ENCODE peak calls at places on chromosomes 12 and 14, in six cellular contexts. F is Calu3, X is mesothelial cell of epicardium, V is IMR-90, W is OCI-LY7, E is choroid plexus epithelial cell. O is an unnamed sample.

GRCh38 chr12:96132819-96133218 is 61.4 kb upstream of the ELK3 start:
- DNase-seq in F (peak; percentile 61), X (no peak), V (no peak), W (no peak), E (no peak), O (no peak)

GRCh38 chr14:104093366-104094055 is 8.0 kb downstream of the ASPG start:
- DNase-seq in F (no peak), X (no peak), V (no peak), W (no peak), E (peak; percentile 6), O (no peak)

GRCh38 chr12:131872154-131873046 is 22.0 kb upstream of the ULK1 start:
- DNase-seq in F (peak; percentile 90), X (no peak), V (peak; percentile 84), W (no peak), E (peak; percentile 72), O (no peak)

GRCh38 chr12:130504836-130505175 is 167.1 kb downstream of the PIWIL1 start:
- DNase-seq in F (no peak), X (no peak), V (no peak), W (no peak), E (no peak), O (no peak)

GRCh38 chr12:102468261-102468940 is 12.0 kb downstream of the IGF1 start:
- DNase-seq in F (no peak), X (no peak), V (peak; percentile 26), W (no peak), E (no peak), O (no peak)

GRCh38 chr14:23640524-23641141 is 4.5 kb downstream of the DHRS2 start:
- DNase-seq in F (no peak), X (no peak), V (peak; percentile 49), W (no peak), E (peak; percentile 93), O (no peak)

GRCh38 chr14:76426161-76426696 is 50.3 kb downstream of the ESRRB start:
- DNase-seq in F (no peak), X (no peak), V (no peak), W (no peak), E (peak; percentile 5), O (no peak)

GRCh38 chr12:72011374-72011773 is 72.7 kb downstream of the TPH2 start:
- DNase-seq in F (no peak), X (no peak), V (peak; percentile 7), W (no peak), E (peak; percentile 32), O (no peak)

GRCh38 chr12:112381421-112381897 is 772 bp downstream of the HECTD4 start:
- DNase-seq in F (peak; percentile 34), X (peak; percentile 27), V (no peak), W (peak; percentile 68), E (peak; percentile 13), O (no peak)

GRCh38 chr12:32158525-32158924 is 51.9 kb downstream of the BICD1 start:
- DNase-seq in F (no peak), X (no peak), V (no peak), W (no peak), E (no peak), O (no peak)

GRCh38 chr12:98352835-98353234 is 162.6 kb upstream of the TMPO start:
- DNase-seq in F (no peak), X (no peak), V (no peak), W (no peak), E (peak; percentile 36), O (no peak)

GRCh38 chr12:105960319-105961076 is 178.3 kb downstream of the NUAK1 start:
- DNase-seq in F (peak; percentile 23), X (no peak), V (no peak), W (no peak), E (peak; percentile 85), O (no peak)

GRCh38 chr12:116636636-116637519 is 77.7 kb downstream of the MAP1LC3B2 start:
- DNase-seq in F (no peak), X (no peak), V (no peak), W (no peak), E (no peak), O (no peak)

GRCh38 chr12:120445911-120446909 is at the start of the genes GATC and TRIAP1:
- DNase-seq in F (peak; percentile 89), X (peak; percentile 74), V (peak; percentile 66), W (peak; percentile 86), E (peak; percentile 65), O (peak; percentile 90)

GRCh38 chr12:28890664-28891063 is 258.4 kb upstream of the FAR2 start:
- DNase-seq in F (no peak), X (no peak), V (no peak), W (no peak), E (no peak), O (no peak)

GRCh38 chr14:32087173-32087861 is 10.2 kb downstream of the ARHGAP5 start:
- DNase-seq in F (no peak), X (no peak), V (peak; percentile 43), W (no peak), E (peak; percentile 93), O (no peak)

GRCh38 chr14:71321556-71322315 is 414.5 kb downstream of the PCNX1 start:
- DNase-seq in F (peak; percentile 16), X (no peak), V (peak; percentile 63), W (peak; percentile 24), E (peak; percentile 74), O (no peak)

GRCh38 chr14:63843796-63844195 is 9.0 kb upstream of the SYNE2 start:
- DNase-seq in F (no peak), X (no peak), V (no peak), W (no peak), E (no peak), O (no peak)

DNA sequence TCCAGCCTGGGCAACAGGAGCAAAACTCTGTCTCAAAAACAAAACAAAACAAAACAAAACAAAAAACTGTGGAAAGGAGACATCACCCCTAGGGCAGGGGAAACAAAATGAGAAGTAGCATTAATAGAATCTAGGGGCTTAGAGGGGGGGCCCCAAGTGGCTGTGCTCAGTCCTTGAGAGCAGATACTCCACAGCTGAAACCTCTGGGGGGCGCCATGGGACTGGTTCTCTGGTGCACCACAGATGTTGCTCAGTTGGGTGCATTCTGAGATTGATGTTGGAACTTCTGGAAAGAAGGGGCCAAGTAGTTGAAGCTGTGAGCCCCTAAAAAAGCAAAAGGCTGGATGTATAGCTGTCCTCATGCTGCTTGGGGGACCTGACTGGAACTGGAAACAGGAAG is 11.8 kb upstream of the SYNE2 start:
- DNase-seq in F (no peak), X (no peak), V (no peak), W (peak; percentile 37), E (peak; percentile 3), O (no peak)
- TF ChIP-seq CTCF in F (no peak), X (no peak), V (no peak), W (peak; percentile 67), E (no peak), O (no peak)

DNA sequence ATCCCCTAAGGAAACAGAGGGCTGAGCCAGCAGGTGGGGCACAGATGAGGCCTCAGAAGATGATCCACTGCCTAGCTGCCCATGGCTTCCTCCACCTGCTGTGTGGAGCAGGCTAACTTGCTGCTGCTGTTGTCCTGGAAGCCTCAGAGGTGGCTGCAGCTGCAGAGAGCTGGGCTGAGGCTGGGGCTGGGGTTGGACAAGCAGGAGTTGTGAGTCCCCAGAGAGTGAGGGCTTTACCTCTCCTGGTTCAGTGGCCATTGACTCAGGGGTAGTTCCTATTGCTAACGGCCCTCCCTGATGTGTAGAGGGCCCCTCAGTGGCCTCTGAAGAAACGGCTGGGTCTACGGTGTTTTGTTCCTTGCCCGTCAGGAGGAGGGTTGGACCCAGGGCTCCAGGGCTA is 13.7 kb upstream of the PRKAG1 start:
- DNase-seq in F (no peak), X (no peak), V (no peak), W (no peak), E (no peak), O (no peak)
- TF ChIP-seq CTCF in F (no peak), X (no peak), V (no peak), W (no peak), E (no peak), O (no peak)

GRCh38 chr12:113888435-113888834 is 77.7 kb downstream of the RBM19 start:
- DNase-seq in F (no peak), X (no peak), V (no peak), W (no peak), E (no peak), O (no peak)

GRCh38 chr12:113889806-113890581 is 76.1 kb downstream of the RBM19 start:
- DNase-seq in F (no peak), X (no peak), V (no peak), W (no peak), E (no peak), O (no peak)

GRCh38 chr12:113887906-113888305 is 78.2 kb downstream of the RBM19 start:
- DNase-seq in F (no peak), X (no peak), V (no peak), W (no peak), E (no peak), O (no peak)

GRCh38 chr12:113891167-113891692 is 74.9 kb downstream of the RBM19 start:
- DNase-seq in F (no peak), X (no peak), V (no peak), W (no peak), E (peak; percentile 18), O (no peak)

DNA sequence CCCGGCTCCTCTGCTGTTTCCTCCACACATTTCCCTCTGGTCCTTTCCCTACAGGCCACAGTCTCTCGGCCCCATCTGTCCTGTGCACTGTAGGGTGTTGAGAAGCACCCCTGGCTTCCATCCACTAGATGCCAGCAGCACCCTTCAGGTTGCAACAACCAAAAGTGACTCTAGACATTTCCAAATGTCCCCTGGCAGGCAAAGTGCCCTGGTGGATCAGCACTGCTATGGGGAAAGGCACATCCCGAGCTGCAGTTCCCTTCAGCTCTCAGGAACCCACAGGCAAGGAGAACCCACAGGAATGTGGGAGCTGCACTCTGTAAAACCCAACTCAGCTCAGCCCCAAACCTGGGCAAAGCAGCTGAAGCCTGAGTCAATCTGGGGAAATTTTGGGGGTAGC is 77.0 kb downstream of the RBM19 start:
- DNase-seq in F (no peak), X (no peak), V (peak; percentile 31), W (no peak), E (peak; percentile 30), O (no peak)
- TF ChIP-seq CTCF in F (no peak), X (no peak), V (peak; percentile 3), W (no peak), E (peak; percentile 23), O (no peak)

GRCh38 chr12:73517859-73518258 is 1019.8 kb upstream of the ATXN7L3B start:
- DNase-seq in F (no peak), X (no peak), V (no peak), W (no peak), E (no peak), O (no peak)

DNA sequence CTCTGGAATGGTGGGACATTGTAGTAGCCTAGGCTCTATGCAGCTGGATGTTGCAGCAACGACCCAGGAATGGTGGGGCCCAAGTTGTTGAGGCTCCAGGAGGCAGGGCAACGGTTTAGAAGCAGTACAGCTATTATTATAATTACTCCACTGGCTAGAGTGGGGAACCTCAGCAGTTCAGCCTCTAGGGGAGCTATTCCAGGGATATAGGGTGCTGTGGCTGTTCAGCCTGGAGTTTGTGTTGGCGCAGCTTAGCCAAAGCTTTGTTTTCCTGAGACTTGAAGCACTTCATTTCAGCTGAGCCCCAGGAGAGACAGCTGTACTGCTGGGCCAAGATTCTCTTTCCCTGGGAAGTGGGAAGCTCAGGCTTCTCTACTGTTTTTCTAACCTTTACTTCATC is 1023.0 kb upstream of the ATXN7L3B start:
- DNase-seq in F (no peak), X (no peak), V (no peak), W (no peak), E (no peak), O (no peak)
- TF ChIP-seq CTCF in F (no peak), X (no peak), V (no peak), W (peak; percentile 11), E (peak; percentile 13), O (peak; percentile 28)

GRCh38 chr12:3313655-3314305 is 177.2 kb upstream of the PRMT8 start:
- DNase-seq in F (peak; percentile 54), X (no peak), V (peak; percentile 20), W (peak; percentile 40), E (peak; percentile 44), O (no peak)
- TF ChIP-seq CTCF in F (peak; percentile 28), X (peak; percentile 21), V (peak; percentile 20), W (peak; percentile 44), E (peak; percentile 61), O (peak; percentile 70)

O was measured in type B pancreatic cell.